ENCODE peak calls at places on chromosomes 5 and 9, in ten cellular contexts. T, D, U, G, Z, M, H, P, F and L are unnamed samples.

GRCh38 chr9:91786132-91786896 is 163.7 kb downstream of the ROR2 start:
- DNase-seq in T (no peak), D (no peak), U (no peak), G (no peak), Z (no peak), M (no peak), H (no peak), P (no peak), F (no peak), L (no peak)

GRCh38 chr9:131656356-131657030 is 83.4 kb downstream of the RAPGEF1 start:
- DNase-seq in T (no peak), D (peak; percentile 50), U (no peak), G (no peak), Z (peak; percentile 96), M (no peak), H (no peak), P (no peak), F (no peak), L (no peak)

GRCh38 chr5:81908044-81908443 is 63.8 kb upstream of the ATG10 start:
- DNase-seq in T (no peak), D (no peak), U (no peak), G (no peak), Z (no peak), M (no peak), H (no peak), P (no peak), F (no peak), L (no peak)

GRCh38 chr9:68844623-68845612 is 139.9 kb downstream of the PIP5K1B start:
- DNase-seq in T (peak; percentile 9), D (peak; percentile 37), U (peak; percentile 30), G (peak; percentile 2), Z (no peak), M (no peak), H (peak; percentile 68), P (no peak), F (no peak), L (no peak)

GRCh38 chr9:38422555-38423245 is 1.6 kb downstream of the IGFBPL1 start:
- DNase-seq in T (no peak), D (no peak), U (no peak), G (no peak), Z (no peak), M (no peak), H (no peak), P (no peak), F (no peak), L (no peak)

GRCh38 chr5:74595143-74595915 is 45.2 kb downstream of the ENC1 start:
- DNase-seq in T (no peak), D (peak; percentile 41), U (peak; percentile 19), G (no peak), Z (peak; percentile 17), M (no peak), H (no peak), P (peak; percentile 64), F (no peak), L (peak; percentile 80)

GRCh38 chr9:14018061-14018460 is 295.9 kb downstream of the NFIB start:
- DNase-seq in T (peak; percentile 90), D (no peak), U (peak; percentile 44), G (no peak), Z (peak; percentile 79), M (no peak), H (no peak), P (no peak), F (no peak), L (peak; percentile 84)

GRCh38 chr9:121380941-121381340 is 10.9 kb upstream of the STOM start:
- DNase-seq in T (no peak), D (no peak), U (no peak), G (no peak), Z (no peak), M (no peak), H (no peak), P (no peak), F (no peak), L (no peak)

GRCh38 chr9:110303136-110303535 is 34.5 kb downstream of the TXNDC8 start:
- DNase-seq in T (peak; percentile 72), D (no peak), U (no peak), G (no peak), Z (peak; percentile 38), M (peak; percentile 56), H (no peak), P (no peak), F (peak; percentile 56), L (no peak)

GRCh38 chr9:22446950-22447606 is 454 bp downstream of the DMRTA1 start:
- DNase-seq in T (peak; percentile 19), D (peak; percentile 71), U (no peak), G (no peak), Z (peak; percentile 65), M (no peak), H (peak; percentile 82), P (no peak), F (no peak), L (no peak)

GRCh38 chr9:40927851-40928802 is 200.4 kb downstream of the FOXD4L6 start:
- DNase-seq in T (no peak), D (no peak), U (no peak), G (no peak), Z (no peak), M (no peak), H (no peak), P (no peak), F (no peak), L (no peak)

GRCh38 chr5:39977231-39977630 is 552.5 kb upstream of the DAB2 start:
- DNase-seq in T (no peak), D (no peak), U (no peak), G (no peak), Z (no peak), M (no peak), H (no peak), P (no peak), F (no peak), L (peak; percentile 8)

GRCh38 chr5:139646912-139647391 is 1.2 kb upstream of the CXXC5 start:
- DNase-seq in T (no peak), D (no peak), U (no peak), G (no peak), Z (no peak), M (no peak), H (peak; percentile 67), P (no peak), F (no peak), L (no peak)

GRCh38 chr9:78003730-78004129 is 27.9 kb downstream of the GNAQ start:
- DNase-seq in T (no peak), D (no peak), U (no peak), G (no peak), Z (no peak), M (no peak), H (no peak), P (no peak), F (no peak), L (no peak)

GRCh38 chr9:78005231-78006002 is 26.2 kb downstream of the GNAQ start:
- DNase-seq in T (no peak), D (no peak), U (no peak), G (no peak), Z (no peak), M (no peak), H (peak; percentile 34), P (no peak), F (no peak), L (no peak)

GRCh38 chr9:78006734-78007133 is 24.9 kb downstream of the GNAQ start:
- DNase-seq in T (peak; percentile 42), D (no peak), U (no peak), G (no peak), Z (no peak), M (no peak), H (no peak), P (no peak), F (no peak), L (no peak)

GRCh38 chr9:78001946-78002731 is 29.5 kb downstream of the GNAQ start:
- DNase-seq in T (peak; percentile 19), D (no peak), U (no peak), G (no peak), Z (no peak), M (no peak), H (no peak), P (no peak), F (no peak), L (no peak)

GRCh38 chr9:78004478-78005229 is 27.0 kb downstream of the GNAQ start:
- DNase-seq in T (no peak), D (no peak), U (no peak), G (no peak), Z (peak; percentile 38), M (no peak), H (no peak), P (no peak), F (no peak), L (no peak)
- TF ChIP-seq CTCF in T (peak; percentile 39), D (no peak), U (no peak), G (peak; percentile 41), Z (peak; percentile 30), M (peak; percentile 32), H (peak; percentile 28), P (peak; percentile 56), F (peak; percentile 2), L (peak; percentile 30)

DNA sequence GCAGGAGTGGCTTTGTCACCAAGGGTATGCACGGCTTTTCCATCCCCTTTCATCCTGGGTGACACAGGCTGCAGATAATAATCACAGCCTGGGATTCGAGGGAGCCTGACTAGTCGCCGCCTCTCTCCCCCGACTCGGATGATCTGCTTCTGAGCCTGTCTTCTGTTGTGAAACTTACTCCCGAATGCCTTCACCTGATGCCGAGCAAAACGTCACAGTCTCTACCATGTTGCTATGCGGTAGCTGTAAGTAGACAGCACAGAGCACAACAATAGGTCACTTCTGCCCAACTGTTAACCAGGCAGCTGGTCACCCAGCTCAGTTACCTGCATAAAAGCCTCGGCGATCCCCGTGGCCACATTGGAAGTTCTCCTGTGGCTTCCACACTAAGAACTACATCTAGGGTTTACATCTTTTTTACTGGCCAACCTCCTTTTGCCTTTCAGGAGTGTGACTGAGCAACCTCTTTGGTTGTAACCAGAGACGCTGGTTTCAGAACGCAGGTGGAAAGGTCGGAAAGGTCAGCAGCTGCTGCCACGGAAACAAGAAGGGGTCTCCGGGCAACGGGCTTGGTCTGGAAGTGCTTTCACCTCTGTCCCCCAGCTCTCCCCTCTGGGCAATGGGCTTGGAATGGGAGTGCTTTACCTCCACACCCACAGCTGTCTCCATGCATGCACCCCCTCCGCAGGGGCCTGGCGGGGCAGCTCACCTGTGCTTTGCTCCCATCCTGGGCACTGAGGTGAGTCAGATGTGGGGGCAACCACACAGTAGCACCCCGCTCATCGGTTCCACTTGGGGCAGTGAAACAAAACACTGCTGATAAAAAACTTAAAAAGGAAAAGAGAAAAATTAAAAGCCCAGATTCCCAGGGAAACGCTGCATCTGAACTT is 7.6 kb upstream of the PPP1R26 start:
- DNase-seq in T (no peak), D (no peak), U (no peak), G (no peak), Z (no peak), M (no peak), H (peak; percentile 91), P (no peak), F (no peak), L (no peak)
- H3K4me3 ChIP-seq in T (no peak overlapping the region), D (no peak overlapping the region), U (no peak overlapping the region), G (no peak overlapping the region), Z (no peak overlapping the region), M (no peak overlapping the region), H (peak overlapping the region; percentile 22), P (no peak overlapping the region), F (no peak overlapping the region), L (no peak overlapping the region)

GRCh38 chr5:79255786-79256557 is 20.0 kb downstream of the JMY start:
- DNase-seq in T (peak; percentile 52), D (peak; percentile 35), U (no peak), G (no peak), Z (peak; percentile 54), M (no peak), H (peak; percentile 70), P (no peak), F (no peak), L (no peak)
- TF ChIP-seq CTCF in T (peak; percentile 77), D (peak; percentile 52), U (no peak), G (peak; percentile 83), Z (peak; percentile 83), M (peak; percentile 73), H (peak; percentile 73), P (peak; percentile 84), F (peak; percentile 76), L (peak; percentile 70)

GRCh38 chr9:134240371-134240770 is 76.0 kb upstream of the RNU6ATAC start:
- DNase-seq in T (no peak), D (no peak), U (no peak), G (no peak), Z (no peak), M (no peak), H (no peak), P (no peak), F (no peak), L (no peak)
- H3K4me3 ChIP-seq in T (no peak overlapping the region), D (no peak overlapping the region), U (no peak overlapping the region), G (no peak overlapping the region), Z (no peak overlapping the region), M (no peak overlapping the region), H (no peak overlapping the region), P (no peak overlapping the region), F (no peak overlapping the region), L (no peak overlapping the region)